ENCODE peak calls at places on chromosome 11, in nine cellular contexts. L, V, R, P, C, O, A, B and E are unnamed samples.

GRCh38 chr11:121614661-121615240 is 162.0 kb upstream of the SORL1-AS1 start:
- DNase-seq in R (no peak), V (no peak), A (no peak), L (no peak), B (no peak), C (no peak), P (no peak), O (no peak), E (no peak)

GRCh38 chr11:46684364-46684763 is 16.1 kb downstream of the ARHGAP1 start:
- DNase-seq in B (no peak), C (no peak), R (no peak), P (no peak), V (no peak), L (no peak), A (no peak), O (no peak), E (no peak)

GRCh38 chr11:44320289-44320973 is 10.5 kb upstream of the ALX4 start:
- DNase-seq in O (no peak), R (no peak), L (no peak), B (no peak), P (no peak), A (no peak), C (no peak), V (no peak), E (no peak)

GRCh38 chr11:79582434-79582833 is 141.6 kb upstream of the TENM4 start:
- DNase-seq in V (no peak), A (no peak), P (no peak), O (no peak), L (no peak), R (no peak), B (no peak), C (no peak), E (no peak)

GRCh38 chr11:24407733-24408132 is 89.1 kb upstream of the LUZP2 start:
- DNase-seq in C (no peak), B (no peak), V (no peak), O (no peak), P (no peak), L (no peak), A (no peak), R (no peak), E (no peak)

GRCh38 chr11:61904539-61905048 is 12.8 kb downstream of the RAB3IL1 start:
- DNase-seq in L (no peak), V (peak), A (no peak), C (no peak), B (no peak), O (no peak), R (no peak), P (no peak), E (no peak)

GRCh38 chr11:110187731-110188130 is 94.5 kb downstream of the ZC3H12C start:
- DNase-seq in P (no peak), C (no peak), L (no peak), V (no peak), A (no peak), O (no peak), R (no peak), B (no peak), E (no peak)

GRCh38 chr11:7964873-7965272 is 374 bp downstream of the NLRP10 start:
- DNase-seq in R (no peak), B (no peak), C (peak), V (no peak), L (no peak), O (no peak), P (no peak), A (no peak), E (no peak)

GRCh38 chr11:73288873-73289707 is 17.0 kb downstream of the P2RY6 start:
- DNase-seq in C (peak), B (peak), V (peak), L (peak), R (no peak), O (peak), P (peak), A (peak), E (peak)

GRCh38 chr11:44763111-44763820 is 36.5 kb downstream of the TSPAN18 start:
- DNase-seq in L (no peak), C (peak), A (no peak), P (no peak), O (no peak), V (no peak), R (no peak), B (no peak), E (no peak)

GRCh38 chr11:126411971-126412381 is 56.5 kb downstream of the ST3GAL4 start:
- DNase-seq in O (no peak), C (peak), B (no peak), A (no peak), R (no peak), L (no peak), P (peak), V (no peak), E (no peak)

GRCh38 chr11:129372609-129373488 is 2.8 kb upstream of the BARX2 start:
- DNase-seq in L (no peak), B (no peak), O (no peak), R (no peak), C (no peak), A (no peak), V (no peak), P (no peak), E (no peak)

GRCh38 chr11:119493712-119494111 is 70.7 kb upstream of the THY1 start:
- DNase-seq in O (peak), V (peak), B (no peak), L (no peak), R (no peak), P (no peak), C (peak), A (no peak), E (no peak)

GRCh38 chr11:70523384-70524095 is 125.2 kb downstream of the CTTN start:
- DNase-seq in O (no peak), R (no peak), L (peak), A (no peak), V (no peak), C (no peak), B (no peak), P (peak), E (no peak)

GRCh38 chr11:74694136-74694535 is 37.1 kb downstream of the CHRDL2 start:
- DNase-seq in A (no peak), V (no peak), P (no peak), R (no peak), B (no peak), L (no peak), C (no peak), O (no peak), E (no peak)
- TF ChIP-seq CTCF in A (peak), V (no peak), P (no peak), R (peak), B (no peak), L (no peak), C (peak), O (no peak), E (no peak)

GRCh38 chr11:332651-333480 is 12.2 kb upstream of the IFITM3 start:
- DNase-seq in R (no peak), B (no peak), P (no peak), C (no peak), O (no peak), V (no peak), A (no peak), L (no peak), E (no peak)
- TF ChIP-seq CTCF in R (no peak), B (no peak), P (no peak), C (no peak), O (no peak), V (no peak), A (no peak), L (no peak), E (no peak)

DNA sequence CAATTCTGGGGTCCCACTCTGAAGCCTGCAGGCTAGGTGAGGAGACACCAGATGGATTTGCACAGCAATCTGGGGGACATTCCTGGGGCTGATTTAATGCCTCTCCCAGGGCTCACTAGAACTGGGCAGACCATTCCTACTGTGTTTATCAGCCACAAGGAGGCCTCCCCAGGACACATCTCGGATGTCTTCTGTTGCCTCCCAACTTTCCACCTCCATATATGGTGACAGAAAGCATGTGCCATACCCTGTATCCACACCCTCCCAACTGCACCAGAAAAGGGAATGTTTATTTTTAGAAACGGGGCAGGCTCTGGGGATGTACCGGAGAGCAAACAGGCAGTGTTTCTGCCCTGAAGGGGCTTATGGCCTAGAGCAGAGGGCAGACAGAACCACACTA is 181.8 kb downstream of the CSNK2A3 start:
- DNase-seq in V (no peak), C (no peak), L (no peak), P (no peak), B (no peak), O (no peak), A (no peak), R (no peak), E (no peak)
- TF ChIP-seq CTCF in V (no peak), C (no peak), L (no peak), P (no peak), B (no peak), O (no peak), A (no peak), R (no peak), E (no peak)

GRCh38 chr11:35166369-35167360 is 27.7 kb downstream of the CD44 start:
- DNase-seq in A (peak), B (no peak), L (peak), P (peak), V (peak), C (peak), R (no peak), O (no peak), E (no peak)
- TF ChIP-seq CTCF in A (no peak), B (no peak), L (no peak), P (no peak), V (no peak), C (no peak), R (no peak), O (no peak), E (no peak)

GRCh38 chr11:117855452-117855851 is 21.0 kb downstream of the FXYD6 start:
- DNase-seq in P (no peak), O (no peak), R (no peak), L (peak), V (no peak), B (no peak), C (no peak), A (no peak), E (no peak)

GRCh38 chr11:117856252-117856651 is 20.2 kb downstream of the FXYD6 start:
- DNase-seq in C (no peak), O (no peak), A (no peak), R (no peak), B (no peak), V (no peak), L (peak), P (no peak), E (no peak)

GRCh38 chr11:117857734-117858369 is 18.6 kb downstream of the FXYD6 start:
- DNase-seq in V (no peak), O (no peak), C (no peak), L (no peak), A (no peak), R (no peak), P (no peak), B (no peak), E (no peak)

GRCh38 chr11:117859061-117859460 is 17.4 kb downstream of the FXYD6 start:
- DNase-seq in C (no peak), R (no peak), A (no peak), O (no peak), V (no peak), P (no peak), B (no peak), L (no peak), E (no peak)

GRCh38 chr11:117856892-117857291 is 19.6 kb downstream of the FXYD6 start:
- DNase-seq in A (no peak), P (no peak), V (no peak), O (no peak), L (no peak), B (no peak), C (no peak), R (no peak), E (no peak)
- TF ChIP-seq CTCF in A (no peak), P (no peak), V (no peak), O (no peak), L (no peak), B (no peak), C (no peak), R (no peak), E (no peak)

GRCh38 chr11:114610984-114611944 is 15.7 kb upstream of the NXPE4 start:
- DNase-seq in L (no peak), V (no peak), C (peak), B (no peak), A (peak), P (no peak), R (no peak), O (peak), E (no peak)
- TF ChIP-seq CTCF in L (no peak), V (no peak), C (peak), B (no peak), A (no peak), P (no peak), R (no peak), O (no peak), E (no peak)

DNA sequence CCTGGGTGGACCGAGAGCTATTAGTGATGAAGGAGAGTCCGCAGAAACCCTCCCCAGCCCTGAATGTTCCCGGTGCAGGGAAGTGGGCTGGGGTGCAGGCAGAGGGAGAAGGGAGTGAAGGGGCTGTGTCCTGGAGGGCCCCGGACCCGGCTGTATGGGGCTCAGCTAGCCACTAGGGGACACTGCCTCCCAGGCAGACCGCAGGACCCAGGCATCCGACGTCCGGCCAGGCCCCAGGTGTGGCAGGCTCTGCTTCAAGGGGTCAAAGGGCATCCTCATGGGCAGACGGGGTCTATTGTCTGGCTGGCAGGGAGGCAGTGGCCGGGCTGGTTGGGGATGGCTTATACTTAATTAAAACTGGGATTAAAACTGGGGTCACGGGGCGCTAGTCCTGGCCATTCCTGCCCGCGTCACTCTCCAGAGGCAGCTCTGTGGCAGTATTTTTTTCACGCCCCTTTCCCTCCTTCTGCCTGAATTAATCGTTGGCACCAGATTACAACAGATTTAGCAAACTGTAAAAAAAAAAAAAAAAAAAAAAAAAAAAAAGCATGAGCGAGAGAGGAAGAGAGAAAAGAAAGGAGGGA is 5.0 kb downstream of the FLRT1 start:
- DNase-seq in C (no peak), O (no peak), R (no peak), V (peak), L (peak), P (no peak), B (no peak), A (peak), E (no peak)
- TF ChIP-seq CTCF in C (peak), O (peak), R (peak), V (peak), L (peak), P (no peak), B (no peak), A (peak), E (peak)

GRCh38 chr11:123057604-123058305 is 4.2 kb downstream of the HSPA8 start:
- DNase-seq in O (no peak), L (no peak), B (no peak), R (no peak), C (no peak), P (no peak), V (no peak), A (no peak), E (no peak)
- TF ChIP-seq CTCF in O (no peak), L (no peak), B (no peak), R (no peak), C (no peak), P (no peak), V (no peak), A (no peak), E (no peak)

GRCh38 chr11:32435947-32436750 is 810 bp upstream of the WT1 start:
- DNase-seq in B (no peak), V (no peak), A (no peak), P (peak), O (no peak), C (peak), L (no peak), R (no peak), E (no peak)

GRCh38 chr11:32435511-32435946 is at the start of gene WT1:
- DNase-seq in V (no peak), A (peak), P (peak), O (no peak), R (no peak), L (no peak), B (no peak), C (peak), E (no peak)

GRCh38 chr11:32437406-32438345 is 2.3 kb upstream of the WT1 start:
- DNase-seq in B (no peak), L (no peak), V (no peak), P (peak), O (no peak), C (no peak), R (no peak), A (no peak), E (no peak)

GRCh38 chr11:32438346-32438882 is 3.1 kb upstream of the WT1 start:
- DNase-seq in P (no peak), O (no peak), L (no peak), R (no peak), A (no peak), C (no peak), V (no peak), B (no peak), E (no peak)

GRCh38 chr11:32436751-32437405 is 1.5 kb upstream of the WT1 start:
- DNase-seq in P (no peak), B (no peak), L (no peak), R (no peak), V (no peak), A (no peak), C (no peak), O (no peak), E (no peak)
- TF ChIP-seq CTCF in P (no peak), B (no peak), L (no peak), R (no peak), V (no peak), A (no peak), C (no peak), O (no peak), E (no peak)

DNA sequence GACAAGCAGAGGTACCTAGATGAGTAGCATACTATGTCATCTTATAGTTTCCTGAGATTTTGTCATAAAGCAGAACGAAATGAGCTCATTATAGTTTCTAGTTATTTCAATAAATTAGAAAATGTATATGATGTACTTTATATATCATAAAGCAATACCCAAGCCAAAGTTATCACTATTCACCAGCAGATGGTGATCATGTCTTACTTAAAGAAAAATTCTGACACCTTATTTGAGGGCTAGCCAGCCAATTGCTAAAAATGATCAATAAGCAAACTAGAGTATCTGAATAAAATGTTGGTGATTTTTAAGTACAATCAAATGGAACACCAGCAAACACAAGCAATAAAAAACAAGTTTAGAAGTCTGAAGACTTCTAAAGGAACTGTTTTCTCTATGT is 44.1 kb downstream of the RSF1 start:
- DNase-seq in O (no peak), V (no peak), A (peak), C (peak), R (no peak), P (no peak), L (no peak), B (no peak), E (no peak)
- TF ChIP-seq CTCF in O (no peak), V (no peak), A (peak), C (peak), R (peak), P (no peak), L (peak), B (no peak), E (no peak)